ENCODE peak calls at places on chromosomes 3 and 15, in ten cellular contexts. K, Q, S, N, X, W, O, F, P and U are unnamed samples.

GRCh38 chr15:48941913-48942312 is 21.8 kb downstream of the SHC4 start:
- DNase-seq in N (no peak), P (no peak), O (no peak), Q (no peak), W (no peak), F (no peak), K (no peak), S (no peak), X (no peak), U (no peak)

GRCh38 chr15:43792761-43793493 is 807 bp downstream of the SERF2 start:
- DNase-seq in Q (peak), F (peak), P (no peak), W (no peak), O (peak), N (peak), K (peak), X (no peak), S (no peak), U (no peak)

GRCh38 chr15:78065284-78065872 is 12.1 kb downstream of the TBC1D2B start:
- DNase-seq in F (no peak), P (no peak), Q (peak), O (no peak), X (peak), K (peak), N (no peak), S (no peak), W (no peak), U (peak)

GRCh38 chr3:180180795-180181194 is 144.1 kb upstream of the PEX5L start:
- DNase-seq in S (no peak), N (no peak), O (no peak), P (no peak), X (no peak), F (no peak), W (no peak), K (no peak), Q (peak), U (no peak)

GRCh38 chr3:179181021-179181472 is 32.9 kb downstream of the PIK3CA start:
- DNase-seq in Q (no peak), F (no peak), S (peak), X (no peak), W (no peak), K (peak), N (no peak), O (no peak), P (no peak), U (no peak)

GRCh38 chr3:164677317-164677716 is 401.0 kb downstream of the SI start:
- DNase-seq in W (no peak), F (no peak), X (no peak), Q (no peak), S (no peak), P (no peak), K (no peak), N (no peak), O (no peak), U (no peak)

GRCh38 chr15:60901647-60902046 is 327.5 kb downstream of the RORA start:
- DNase-seq in K (no peak), N (no peak), F (no peak), O (no peak), Q (no peak), X (no peak), P (no peak), S (peak), W (no peak), U (no peak)

GRCh38 chr3:152195206-152195605 is 73.5 kb upstream of the MBNL1 start:
- DNase-seq in Q (no peak), N (no peak), X (no peak), K (no peak), S (no peak), W (no peak), P (no peak), F (no peak), O (no peak), U (no peak)

GRCh38 chr15:80309769-80310384 is 57.9 kb upstream of the CTXND1 start:
- DNase-seq in W (no peak), Q (peak), N (peak), X (no peak), P (no peak), O (no peak), S (no peak), F (peak), K (peak), U (no peak)

GRCh38 chr3:143563786-143564185 is 284.5 kb downstream of the SLC9A9 start:
- DNase-seq in O (no peak), S (no peak), Q (no peak), X (no peak), W (no peak), F (no peak), P (no peak), N (no peak), K (no peak), U (no peak)

GRCh38 chr3:134810850-134811249 is 15.8 kb downstream of the EPHB1 start:
- DNase-seq in Q (no peak), S (no peak), K (no peak), O (no peak), W (no peak), F (no peak), N (no peak), X (no peak), P (no peak), U (no peak)